ENCODE peak calls at places on chromosomes 16 and 17, in five cellular contexts. Q is omental fat pad; U is uterus; A is activated T-helper 1 cell treated with Interleukin-2 at 50 U/mL for 16 hours; K is stimulated activated naive CD4-positive, alpha-beta T cell. V is an unnamed sample.

GRCh38 chr17:57649731-57650484 is 95.2 kb downstream of the CCDC182 start:
- DNase-seq in Q (no peak), U (no peak), A (no peak), K (no peak), V (no peak)

GRCh38 chr17:78019367-78019975 is 61.0 kb downstream of the TNRC6C start:
- DNase-seq in Q (no peak), U (no peak), A (no peak), K (no peak), V (no peak)

GRCh38 chr17:31581022-31581483 is 189.6 kb downstream of the RAB11FIP4 start:
- DNase-seq in Q (no peak), U (peak), A (no peak), K (no peak), V (peak)

GRCh38 chr16:67199011-67199807 is at the start of gene ELMO3:
- DNase-seq in Q (no peak), U (no peak), A (no peak), K (no peak), V (no peak)

GRCh38 chr16:89828870-89829629 is 775 bp downstream of the SPIRE2 start:
- DNase-seq in Q (no peak), U (no peak), A (no peak), K (no peak), V (no peak)

GRCh38 chr17:82349287-82349701 is 9.8 kb upstream of the TEX19 start:
- DNase-seq in Q (no peak), U (peak), A (no peak), K (no peak), V (no peak)

GRCh38 chr16:83137326-83137770 is 510.6 kb downstream of the CDH13 start:
- DNase-seq in Q (no peak), U (peak), A (no peak), K (no peak), V (no peak)

GRCh38 chr16:53744449-53744848 is 40.5 kb downstream of the FTO start:
- DNase-seq in Q (no peak), U (no peak), A (no peak), K (no peak), V (no peak)

GRCh38 chr17:4582101-4582501 is 2.2 kb upstream of the SMTNL2 start:
- DNase-seq in Q (no peak), U (no peak), A (no peak), K (no peak), V (no peak)

GRCh38 chr17:73430848-73431247 is 119.0 kb upstream of the CDC42EP4 start:
- DNase-seq in Q (no peak), U (no peak), A (no peak), K (no peak), V (no peak)

GRCh38 chr16:10765772-10766171 is 22.1 kb downstream of the NUBP1 start:
- DNase-seq in Q (no peak), U (no peak), A (no peak), K (no peak), V (no peak)

GRCh38 chr16:12260647-12261262 is 284.2 kb downstream of the SNX29 start:
- DNase-seq in Q (no peak), U (no peak), A (no peak), K (no peak), V (no peak)

GRCh38 chr17:61470530-61471136 is 18.4 kb downstream of the TBX4 start:
- DNase-seq in Q (no peak), U (no peak), A (no peak), K (no peak), V (no peak)

V was measured in skeletal muscle cell.